ENCODE peak calls at places on chromosomes 1 and 21, in six cellular contexts. One of them, this sample, is unnamed.

GRCh38 chr21:15289896-15290841 is 225.4 kb upstream of the NRIP1 start:
- DNase-seq in SK-MEL-5: peak; percentile 31
- DNase-seq in HT-29: peak; percentile 43
- DNase-seq in A549: no peak
- DNase-seq in WTC11: peak; percentile 88
- DNase-seq in HCT116: no peak
- DNase-seq in this sample: no peak

GRCh38 chr1:92934395-92935378 is 26.6 kb downstream of the DIPK1A start:
- DNase-seq in SK-MEL-5: peak; percentile 91
- DNase-seq in HT-29: no peak
- DNase-seq in A549: no peak
- DNase-seq in WTC11: no peak
- DNase-seq in HCT116: no peak
- DNase-seq in this sample: peak; percentile 97

GRCh38 chr1:40901886-40902633 is 39.9 kb upstream of the CITED4 start:
- DNase-seq in SK-MEL-5: peak; percentile 71
- DNase-seq in HT-29: peak; percentile 49
- DNase-seq in A549: peak; percentile 55
- DNase-seq in WTC11: no peak
- DNase-seq in HCT116: peak; percentile 28
- DNase-seq in this sample: no peak

GRCh38 chr1:35838693-35839245 is 31.0 kb downstream of the AGO4 start:
- DNase-seq in SK-MEL-5: no peak
- DNase-seq in HT-29: no peak
- DNase-seq in A549: no peak
- DNase-seq in WTC11: no peak
- DNase-seq in HCT116: no peak
- DNase-seq in this sample: no peak

GRCh38 chr1:242198421-242198820 is 199.5 kb upstream of the MAP1LC3C start:
- DNase-seq in SK-MEL-5: no peak
- DNase-seq in HT-29: no peak
- DNase-seq in A549: no peak
- DNase-seq in WTC11: no peak
- DNase-seq in HCT116: no peak
- DNase-seq in this sample: no peak

GRCh38 chr21:29436143-29436542 is 137.4 kb downstream of the BACH1 start:
- DNase-seq in SK-MEL-5: no peak
- DNase-seq in HT-29: no peak
- DNase-seq in A549: no peak
- DNase-seq in WTC11: no peak
- DNase-seq in HCT116: no peak
- DNase-seq in this sample: peak; percentile 86

GRCh38 chr1:5444365-5444890 is 547.8 kb downstream of the NPHP4 start:
- DNase-seq in SK-MEL-5: no peak
- DNase-seq in HT-29: no peak
- DNase-seq in A549: no peak
- DNase-seq in WTC11: no peak
- DNase-seq in HCT116: no peak
- DNase-seq in this sample: no peak

GRCh38 chr1:155084722-155085503 is 6.3 kb downstream of the EFNA3 start:
- DNase-seq in SK-MEL-5: peak; percentile 99
- DNase-seq in HT-29: peak; percentile 95
- DNase-seq in A549: peak; percentile 95
- DNase-seq in WTC11: peak; percentile 97
- DNase-seq in HCT116: peak; percentile 88
- DNase-seq in this sample: peak; percentile 97

GRCh38 chr1:168341576-168341975 is 60.9 kb downstream of the TBX19 start:
- DNase-seq in SK-MEL-5: no peak
- DNase-seq in HT-29: no peak
- DNase-seq in A549: no peak
- DNase-seq in WTC11: no peak
- DNase-seq in HCT116: no peak
- DNase-seq in this sample: no peak

GRCh38 chr1:111454859-111455641 is 5.8 kb downstream of the ATP5PB start:
- DNase-seq in SK-MEL-5: no peak
- DNase-seq in HT-29: no peak
- DNase-seq in A549: no peak
- DNase-seq in WTC11: no peak
- DNase-seq in HCT116: no peak
- DNase-seq in this sample: no peak

GRCh38 chr1:2152914-2153313 is 41.7 kb downstream of the FAAP20 start:
- DNase-seq in SK-MEL-5: no peak
- DNase-seq in HT-29: no peak
- DNase-seq in A549: no peak
- DNase-seq in WTC11: no peak
- DNase-seq in HCT116: no peak
- DNase-seq in this sample: no peak

GRCh38 chr21:43352568-43353281 is 74.2 kb downstream of the SIK1 start:
- DNase-seq in SK-MEL-5: peak; percentile 43
- DNase-seq in HT-29: no peak
- DNase-seq in A549: peak; percentile 71
- DNase-seq in WTC11: no peak
- DNase-seq in HCT116: peak; percentile 56
- DNase-seq in this sample: no peak

GRCh38 chr21:27060190-27060589 is 93.3 kb upstream of the ADAMTS5 start:
- DNase-seq in SK-MEL-5: no peak
- DNase-seq in HT-29: no peak
- DNase-seq in A549: no peak
- DNase-seq in WTC11: no peak
- DNase-seq in HCT116: no peak
- DNase-seq in this sample: no peak

GRCh38 chr1:169106095-169106920 is at the start of gene ATP1B1:
- DNase-seq in SK-MEL-5: peak; percentile 76
- DNase-seq in HT-29: peak; percentile 92
- DNase-seq in A549: peak; percentile 90
- DNase-seq in WTC11: peak; percentile 93
- DNase-seq in HCT116: peak; percentile 64
- DNase-seq in this sample: peak; percentile 88